ENCODE peak calls at places on chromosomes 7 and 10, in seven cellular contexts. One of them, this sample, is unnamed.

GRCh38 chr10:53314856-53315255 is 542.3 kb upstream of the MBL2 start:
- DNase-seq in thoracic aorta: no peak
- DNase-seq in AG09309: peak; percentile 31
- DNase-seq in lower leg skin: no peak
- DNase-seq in endodermal cell: no peak
- DNase-seq in astrocyte: peak; percentile 96
- DNase-seq in suprapubic skin: no peak
- DNase-seq in this sample: peak; percentile 97

GRCh38 chr7:19009241-19009935 is 108.0 kb downstream of the TWIST1 start:
- DNase-seq in thoracic aorta: no peak
- DNase-seq in suprapubic skin: no peak
- DNase-seq in AG09309: no peak
- DNase-seq in astrocyte: peak; percentile 60
- DNase-seq in lower leg skin: no peak
- DNase-seq in endodermal cell: no peak
- DNase-seq in this sample: no peak

GRCh38 chr10:110352930-110353243 is 48.2 kb upstream of the SMNDC1 start:
- DNase-seq in endodermal cell: no peak
- DNase-seq in thoracic aorta: no peak
- DNase-seq in astrocyte: no peak
- DNase-seq in lower leg skin: no peak
- DNase-seq in suprapubic skin: no peak
- DNase-seq in AG09309: no peak
- DNase-seq in this sample: no peak

GRCh38 chr10:88527245-88527644 is 55.9 kb downstream of the RNLS start:
- DNase-seq in astrocyte: no peak
- DNase-seq in endodermal cell: no peak
- DNase-seq in suprapubic skin: no peak
- DNase-seq in lower leg skin: no peak
- DNase-seq in thoracic aorta: no peak
- DNase-seq in AG09309: no peak
- DNase-seq in this sample: no peak

GRCh38 chr10:119370046-119370770 is 162.8 kb downstream of the GRK5 start:
- DNase-seq in endodermal cell: no peak
- DNase-seq in AG09309: peak; percentile 41
- DNase-seq in lower leg skin: no peak
- DNase-seq in astrocyte: peak; percentile 59
- DNase-seq in thoracic aorta: no peak
- DNase-seq in suprapubic skin: no peak
- DNase-seq in this sample: no peak

GRCh38 chr7:94655884-94656657 is at the start of gene SGCE:
- DNase-seq in endodermal cell: peak; percentile 95
- DNase-seq in thoracic aorta: no peak
- DNase-seq in suprapubic skin: no peak
- DNase-seq in lower leg skin: peak; percentile 89
- DNase-seq in AG09309: peak; percentile 18
- DNase-seq in astrocyte: peak; percentile 70
- DNase-seq in this sample: no peak

GRCh38 chr7:38027884-38028455 is 107.5 kb downstream of the EPDR1 start:
- DNase-seq in AG09309: no peak
- DNase-seq in suprapubic skin: no peak
- DNase-seq in endodermal cell: no peak
- DNase-seq in lower leg skin: no peak
- DNase-seq in astrocyte: no peak
- DNase-seq in thoracic aorta: no peak
- DNase-seq in this sample: no peak

GRCh38 chr10:16792675-16793074 is 24.5 kb downstream of the RSU1 start:
- DNase-seq in suprapubic skin: no peak
- DNase-seq in astrocyte: peak; percentile 83
- DNase-seq in thoracic aorta: peak; percentile 25
- DNase-seq in lower leg skin: no peak
- DNase-seq in endodermal cell: no peak
- DNase-seq in AG09309: peak; percentile 27
- DNase-seq in this sample: no peak

GRCh38 chr7:82624337-82624736 is 180.8 kb upstream of the CACNA2D1 start:
- DNase-seq in endodermal cell: no peak
- DNase-seq in AG09309: peak; percentile 86
- DNase-seq in lower leg skin: no peak
- DNase-seq in suprapubic skin: no peak
- DNase-seq in thoracic aorta: no peak
- DNase-seq in astrocyte: peak; percentile 99
- DNase-seq in this sample: no peak

GRCh38 chr10:98790817-98791216 is 344.1 kb upstream of the HPS1 start:
- DNase-seq in lower leg skin: no peak
- DNase-seq in astrocyte: no peak
- DNase-seq in suprapubic skin: no peak
- DNase-seq in thoracic aorta: no peak
- DNase-seq in AG09309: no peak
- DNase-seq in endodermal cell: no peak
- DNase-seq in this sample: no peak

GRCh38 chr7:108537229-108537628 is 11.3 kb upstream of the PNPLA8 start:
- DNase-seq in lower leg skin: no peak
- DNase-seq in AG09309: no peak
- DNase-seq in astrocyte: no peak
- DNase-seq in endodermal cell: no peak
- DNase-seq in suprapubic skin: no peak
- DNase-seq in thoracic aorta: no peak
- DNase-seq in this sample: no peak

DNA sequence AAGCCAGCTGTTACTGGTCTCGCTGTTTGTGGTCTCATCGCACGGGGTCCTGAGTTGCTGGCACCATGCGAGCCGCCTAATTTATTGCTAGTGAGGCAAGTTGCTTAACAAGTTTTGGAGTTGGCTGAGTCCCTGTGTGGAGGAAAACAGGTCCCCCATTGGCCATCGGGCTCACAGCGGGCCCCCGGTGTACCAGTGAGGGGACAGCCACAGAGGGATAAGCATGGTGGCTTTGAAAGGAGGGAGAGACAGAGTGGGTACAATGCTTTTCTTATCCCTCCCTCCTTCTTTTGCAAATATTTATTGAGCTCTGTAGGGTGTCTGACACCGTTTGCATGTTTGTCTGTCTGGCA is 2.8 kb downstream of the HTRA1 start:
- DNase-seq in endodermal cell: no peak
- DNase-seq in AG09309: no peak
- DNase-seq in thoracic aorta: no peak
- DNase-seq in suprapubic skin: no peak
- DNase-seq in lower leg skin: no peak
- DNase-seq in astrocyte: no peak
- DNase-seq in this sample: no peak
- H3K4me3 ChIP-seq in endodermal cell: no peak overlapping the region
- H3K4me3 ChIP-seq in AG09309: no peak overlapping the region
- H3K4me3 ChIP-seq in thoracic aorta: peak overlapping the region; percentile 95
- H3K4me3 ChIP-seq in suprapubic skin: peak overlapping the region; percentile 85
- H3K4me3 ChIP-seq in lower leg skin: no peak overlapping the region
- H3K4me3 ChIP-seq in astrocyte: no peak overlapping the region
- H3K4me3 ChIP-seq in this sample: no peak overlapping the region

DNA sequence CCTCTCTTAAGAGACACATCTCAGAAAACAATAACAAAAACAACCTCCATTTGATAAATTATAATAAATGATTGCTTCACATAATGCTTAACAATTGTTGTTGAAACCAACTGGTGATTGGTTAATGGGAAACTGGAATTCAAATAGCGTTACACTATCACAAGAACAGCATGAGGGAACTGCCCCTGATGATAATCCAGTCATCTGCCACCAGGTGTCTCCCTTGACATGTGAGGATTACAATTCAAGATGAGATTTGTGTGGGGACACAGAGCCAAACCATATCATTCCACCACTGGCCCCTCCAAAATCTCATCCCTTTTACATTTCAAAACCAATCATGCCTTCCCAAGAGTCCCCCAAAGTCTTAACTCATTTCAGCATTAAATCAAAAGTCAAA is 375.9 kb downstream of the BMPER start:
- DNase-seq in endodermal cell: no peak
- DNase-seq in AG09309: no peak
- DNase-seq in suprapubic skin: no peak
- DNase-seq in lower leg skin: no peak
- DNase-seq in astrocyte: no peak
- DNase-seq in thoracic aorta: no peak
- DNase-seq in this sample: no peak
- TF ChIP-seq CTCF in endodermal cell: peak; percentile 50
- TF ChIP-seq CTCF in AG09309: peak; percentile 37
- TF ChIP-seq CTCF in suprapubic skin: no peak
- TF ChIP-seq CTCF in lower leg skin: no peak
- TF ChIP-seq CTCF in astrocyte: no peak
- TF ChIP-seq CTCF in thoracic aorta: no peak
- TF ChIP-seq CTCF in this sample: peak; percentile 26

DNA sequence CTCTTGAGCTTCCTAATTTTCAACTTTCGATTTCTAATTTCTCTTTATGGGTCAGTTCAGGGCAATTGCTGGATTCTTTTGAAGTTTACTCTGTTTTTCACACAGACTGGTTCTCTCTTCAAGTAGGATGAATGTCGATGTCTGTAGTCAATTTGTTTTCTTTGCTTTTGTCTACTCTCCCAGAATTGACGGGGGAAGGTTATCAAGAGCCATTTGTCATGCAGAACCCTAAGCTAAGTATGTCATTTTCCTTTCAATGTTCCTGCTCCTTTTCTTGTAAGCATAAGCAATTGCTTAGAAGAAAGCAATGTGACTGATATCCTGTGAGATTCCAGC is 53.7 kb downstream of the SLC39A12 start:
- DNase-seq in thoracic aorta: no peak
- DNase-seq in AG09309: no peak
- DNase-seq in astrocyte: no peak
- DNase-seq in endodermal cell: no peak
- DNase-seq in suprapubic skin: no peak
- DNase-seq in lower leg skin: no peak
- DNase-seq in this sample: no peak
- H3K4me3 ChIP-seq in thoracic aorta: no peak overlapping the region
- H3K4me3 ChIP-seq in AG09309: no peak overlapping the region
- H3K4me3 ChIP-seq in astrocyte: peak overlapping the region; percentile 33
- H3K4me3 ChIP-seq in endodermal cell: no peak overlapping the region
- H3K4me3 ChIP-seq in suprapubic skin: no peak overlapping the region
- H3K4me3 ChIP-seq in lower leg skin: no peak overlapping the region
- H3K4me3 ChIP-seq in this sample: no peak overlapping the region

GRCh38 chr10:35574924-35575352 is 30.2 kb upstream of the GJD4 start:
- DNase-seq in astrocyte: peak; percentile 96
- DNase-seq in lower leg skin: peak; percentile 53
- DNase-seq in endodermal cell: peak; percentile 76
- DNase-seq in suprapubic skin: no peak
- DNase-seq in thoracic aorta: no peak
- DNase-seq in AG09309: peak; percentile 85
- DNase-seq in this sample: no peak
- TF ChIP-seq CTCF in astrocyte: peak; percentile 32
- TF ChIP-seq CTCF in lower leg skin: no peak
- TF ChIP-seq CTCF in endodermal cell: peak; percentile 75
- TF ChIP-seq CTCF in suprapubic skin: no peak
- TF ChIP-seq CTCF in thoracic aorta: no peak
- TF ChIP-seq CTCF in AG09309: peak; percentile 49
- TF ChIP-seq CTCF in this sample: peak; percentile 38

DNA sequence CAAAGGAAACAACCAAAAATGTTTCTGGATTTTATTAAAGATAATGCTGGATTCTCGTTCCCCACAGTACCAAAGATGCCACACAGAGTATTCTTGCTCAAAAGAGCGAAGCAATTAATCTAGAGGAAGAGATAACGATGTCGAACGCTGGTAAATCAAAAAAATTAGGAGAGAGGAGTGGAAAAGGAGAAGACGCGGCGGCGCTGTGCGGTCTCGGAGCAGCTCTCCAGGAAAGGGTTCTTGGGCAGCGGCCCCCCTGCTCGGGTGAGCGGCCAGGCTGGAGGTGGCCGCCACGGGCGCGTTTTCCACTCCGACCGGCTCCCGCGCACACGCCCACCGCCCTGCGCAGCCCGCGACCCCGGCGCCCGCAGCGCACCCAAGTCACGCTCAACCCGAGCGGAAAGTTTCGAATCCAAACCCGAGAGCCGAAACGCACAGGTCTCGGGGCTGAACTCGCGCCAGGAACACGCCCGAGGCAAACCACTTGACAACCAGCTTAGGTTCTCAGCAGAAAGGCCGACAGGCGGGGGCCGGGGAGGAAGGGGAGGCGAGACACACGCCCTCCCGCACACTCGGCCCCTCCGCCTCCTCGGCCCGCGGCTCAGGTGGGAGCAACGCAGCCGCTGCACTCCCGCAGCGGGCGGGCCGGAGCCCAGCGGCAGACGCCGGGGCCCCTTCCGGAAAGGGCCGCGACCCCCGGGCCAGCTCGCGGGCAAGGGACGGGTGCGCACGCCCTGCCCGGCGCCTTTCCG is 924 bp downstream of the SRPK2 start:
- DNase-seq in endodermal cell: peak; percentile 83
- DNase-seq in AG09309: no peak
- DNase-seq in astrocyte: peak; percentile 35
- DNase-seq in lower leg skin: peak; percentile 88
- DNase-seq in suprapubic skin: peak; percentile 86
- DNase-seq in thoracic aorta: no peak
- DNase-seq in this sample: no peak
- H3K4me3 ChIP-seq in endodermal cell: peak overlapping the region; percentile 91
- H3K4me3 ChIP-seq in AG09309: peak overlapping the region; percentile 87
- H3K4me3 ChIP-seq in astrocyte: peak overlapping the region; percentile 72
- H3K4me3 ChIP-seq in lower leg skin: peak overlapping the region; percentile 94
- H3K4me3 ChIP-seq in suprapubic skin: peak overlapping the region; percentile 94
- H3K4me3 ChIP-seq in thoracic aorta: peak overlapping the region; percentile 91
- H3K4me3 ChIP-seq in this sample: peak overlapping the region; percentile 83

GRCh38 chr10:131700032-131700431 is 200.8 kb upstream of the PPP2R2D start:
- DNase-seq in thoracic aorta: no peak
- DNase-seq in AG09309: no peak
- DNase-seq in endodermal cell: peak; percentile 28
- DNase-seq in suprapubic skin: peak; percentile 71
- DNase-seq in lower leg skin: peak; percentile 77
- DNase-seq in astrocyte: no peak
- DNase-seq in this sample: no peak
- TF ChIP-seq CTCF in thoracic aorta: no peak
- TF ChIP-seq CTCF in AG09309: no peak
- TF ChIP-seq CTCF in endodermal cell: no peak
- TF ChIP-seq CTCF in suprapubic skin: no peak
- TF ChIP-seq CTCF in lower leg skin: no peak
- TF ChIP-seq CTCF in astrocyte: no peak
- TF ChIP-seq CTCF in this sample: no peak

DNA sequence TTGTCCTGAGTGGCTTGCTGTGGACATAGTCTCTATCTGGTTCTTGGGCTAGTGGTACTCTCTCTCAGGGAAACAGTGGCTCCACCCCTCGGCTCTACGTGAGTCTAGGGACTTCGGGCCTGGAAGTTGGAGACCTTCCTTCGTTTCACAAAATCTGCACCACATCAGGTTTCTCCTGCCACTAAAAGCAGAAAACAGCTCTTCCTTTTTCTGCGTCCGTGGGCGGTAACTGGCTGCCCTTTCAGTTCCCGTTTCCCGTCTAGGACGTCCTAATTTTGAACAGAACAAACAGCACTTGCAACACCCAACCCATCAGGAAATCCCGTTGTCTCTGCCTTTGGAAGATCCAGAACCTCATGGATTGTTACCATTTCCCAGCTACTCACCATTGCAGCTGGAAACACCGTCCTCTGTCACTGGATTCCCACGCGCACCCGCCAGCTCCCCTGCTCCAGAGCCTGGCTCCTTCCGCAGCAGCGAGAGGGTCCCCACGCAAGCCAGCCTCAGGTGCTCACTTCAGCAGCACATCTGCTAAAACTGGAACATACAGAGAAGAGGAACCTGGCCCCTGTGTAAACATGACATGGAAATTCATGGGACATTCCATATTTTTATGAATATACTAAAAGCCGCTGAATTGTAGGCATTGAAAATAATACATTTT is 311.4 kb upstream of the AKR1E2 start:
- DNase-seq in astrocyte: no peak
- DNase-seq in lower leg skin: peak; percentile 87
- DNase-seq in AG09309: no peak
- DNase-seq in endodermal cell: no peak
- DNase-seq in suprapubic skin: no peak
- DNase-seq in thoracic aorta: no peak
- DNase-seq in this sample: no peak
- H3K4me3 ChIP-seq in astrocyte: no peak overlapping the region
- H3K4me3 ChIP-seq in lower leg skin: no peak overlapping the region
- H3K4me3 ChIP-seq in AG09309: no peak overlapping the region
- H3K4me3 ChIP-seq in endodermal cell: no peak overlapping the region
- H3K4me3 ChIP-seq in suprapubic skin: no peak overlapping the region
- H3K4me3 ChIP-seq in thoracic aorta: peak overlapping the region; percentile 1
- H3K4me3 ChIP-seq in this sample: no peak overlapping the region

GRCh38 chr10:31620236-31621151 is 301.5 kb downstream of the ZEB1 start:
- DNase-seq in lower leg skin: peak; percentile 95
- DNase-seq in AG09309: peak; percentile 34
- DNase-seq in thoracic aorta: no peak
- DNase-seq in endodermal cell: peak; percentile 88
- DNase-seq in astrocyte: peak; percentile 91
- DNase-seq in suprapubic skin: peak; percentile 88
- DNase-seq in this sample: no peak
- TF ChIP-seq CTCF in lower leg skin: no peak
- TF ChIP-seq CTCF in AG09309: peak; percentile 59
- TF ChIP-seq CTCF in thoracic aorta: no peak
- TF ChIP-seq CTCF in endodermal cell: peak; percentile 67
- TF ChIP-seq CTCF in astrocyte: no peak
- TF ChIP-seq CTCF in suprapubic skin: no peak
- TF ChIP-seq CTCF in this sample: peak; percentile 29

This sample was measured in epithelial cell of proximal tubule.